ENCODE peak calls at places on chromosomes 1 and 21, in ten cellular contexts. I is brain microvascular endothelial cell; G is substantia nigra; V is fibroblast of villous mesenchyme; B is activated CD8-positive, alpha-beta memory T cell treated with anti-CD3 and anti-CD28 coated beads for 24 hours; T is mucosa of descending colon; L is DMS153; D is activated T-cell treated with anti-CD3 and anti-CD28 coated beads, Interleukin-2, amount 50 U/mL, for 24 hours; E is glomerular endothelial cell; W is HTR-8/SVneo. R is an unnamed sample.

GRCh38 chr1:12314328-12314903 is 84.6 kb downstream of the VPS13D start:
- DNase-seq in I (no peak), G (no peak), V (peak), B (no peak), T (no peak), L (peak), D (no peak), E (no peak), W (peak), R (no peak)

GRCh38 chr1:174700775-174701174 is 253.0 kb downstream of the GPR52 start:
- DNase-seq in I (no peak), G (no peak), V (no peak), B (no peak), T (no peak), L (no peak), D (no peak), E (no peak), W (no peak), R (no peak)

GRCh38 chr1:108609483-108610066 is 49.7 kb downstream of the EEIG2 start:
- DNase-seq in I (no peak), G (no peak), V (no peak), B (no peak), T (no peak), L (peak), D (no peak), E (no peak), W (no peak), R (no peak)

GRCh38 chr1:109925159-109925990 is 14.7 kb downstream of the CSF1 start:
- DNase-seq in I (no peak), G (no peak), V (no peak), B (no peak), T (no peak), L (no peak), D (no peak), E (no peak), W (no peak), R (no peak)

GRCh38 chr1:226863446-226863845 is 7.0 kb upstream of the PSEN2 start:
- DNase-seq in I (peak), G (no peak), V (peak), B (no peak), T (no peak), L (no peak), D (no peak), E (no peak), W (peak), R (no peak)

GRCh38 chr1:74733616-74734484 is 898 bp downstream of the TYW3 start:
- DNase-seq in I (peak), G (peak), V (peak), B (no peak), T (no peak), L (peak), D (no peak), E (peak), W (peak), R (peak)

GRCh38 chr21:16535100-16535418 is 805.3 kb downstream of the USP25 start:
- DNase-seq in I (no peak), G (peak), V (peak), B (no peak), T (no peak), L (no peak), D (no peak), E (no peak), W (no peak), R (no peak)

GRCh38 chr1:39829791-39830533 is 41.3 kb upstream of the BMP8B start:
- DNase-seq in I (no peak), G (no peak), V (peak), B (no peak), T (no peak), L (no peak), D (no peak), E (no peak), W (peak), R (no peak)

GRCh38 chr1:20787775-20788488 is 825 bp upstream of the HP1BP3 start:
- DNase-seq in I (peak), G (no peak), V (peak), B (no peak), T (no peak), L (no peak), D (no peak), E (no peak), W (peak), R (no peak)

GRCh38 chr1:230211436-230212145 is 144.6 kb downstream of the GALNT2 start:
- DNase-seq in I (no peak), G (no peak), V (no peak), B (no peak), T (no peak), L (no peak), D (no peak), E (no peak), W (no peak), R (no peak)

GRCh38 chr1:89126602-89127001 is 688 bp upstream of the GBP2 start:
- DNase-seq in I (no peak), G (no peak), V (no peak), B (no peak), T (no peak), L (no peak), D (no peak), E (no peak), W (no peak), R (no peak)

GRCh38 chr1:216310776-216311175 is 112.5 kb downstream of the USH2A start:
- DNase-seq in I (peak), G (no peak), V (peak), B (no peak), T (no peak), L (peak), D (no peak), E (no peak), W (no peak), R (no peak)

GRCh38 chr21:46151989-46152938 is 3.1 kb downstream of the FTCD start:
- DNase-seq in I (no peak), G (no peak), V (no peak), B (no peak), T (peak), L (no peak), D (peak), E (no peak), W (no peak), R (no peak)

GRCh38 chr1:2443285-2444137 is 31.1 kb upstream of the PEX10 start:
- DNase-seq in I (no peak), G (peak), V (no peak), B (no peak), T (no peak), L (no peak), D (peak), E (no peak), W (no peak), R (no peak)

GRCh38 chr21:35019631-35020032 is 29.5 kb downstream of the RUNX1 start:
- DNase-seq in I (no peak), G (no peak), V (peak), B (peak), T (peak), L (no peak), D (no peak), E (no peak), W (no peak), R (no peak)

GRCh38 chr1:84245566-84245965 is 55.9 kb upstream of the SAMD13 start:
- DNase-seq in I (no peak), G (no peak), V (peak), B (no peak), T (no peak), L (no peak), D (no peak), E (peak), W (no peak), R (peak)

GRCh38 chr21:16058896-16059295 is 329.1 kb downstream of the USP25 start:
- DNase-seq in I (no peak), G (no peak), V (no peak), B (no peak), T (no peak), L (no peak), D (no peak), E (no peak), W (no peak), R (no peak)

GRCh38 chr1:27430903-27431653 is 38.7 kb downstream of the GPR3 start:
- DNase-seq in I (peak), G (no peak), V (peak), B (no peak), T (no peak), L (no peak), D (no peak), E (no peak), W (no peak), R (peak)

GRCh38 chr1:16324456-16324890 is 27.8 kb downstream of the FBXO42 start:
- DNase-seq in I (peak), G (no peak), V (peak), B (no peak), T (no peak), L (no peak), D (no peak), E (peak), W (peak), R (peak)

GRCh38 chr1:246199086-246199485 is 308.0 kb downstream of the SMYD3 start:
- DNase-seq in I (no peak), G (no peak), V (peak), B (no peak), T (no peak), L (peak), D (no peak), E (no peak), W (no peak), R (no peak)

GRCh38 chr1:1374068-1374860 is 743 bp downstream of the AURKAIP1 start:
- DNase-seq in I (no peak), G (no peak), V (no peak), B (no peak), T (peak), L (no peak), D (peak), E (no peak), W (no peak), R (no peak)

R was measured in pulmonary artery endothelial cell.